ENCODE peak calls at places on chromosome 4, in six cellular contexts. E is tibial nerve, Y is uterus, U is lung, C is PC-3, H is astrocyte of the spinal cord. W is an unnamed sample.

GRCh38 chr4:16136771-16137170 is 52.9 kb upstream of the PROM1 start:
- DNase-seq in E (no peak), Y (no peak), U (no peak), C (no peak), H (no peak), W (no peak)

GRCh38 chr4:72383439-72383838 is 185.6 kb downstream of the ADAMTS3 start:
- DNase-seq in E (no peak), Y (no peak), U (no peak), C (no peak), H (no peak), W (no peak)

GRCh38 chr4:80202190-80202711 is 4.9 kb downstream of the PRDM8 start:
- DNase-seq in E (peak), Y (peak), U (peak), C (peak), H (peak), W (no peak)

GRCh38 chr4:146134761-146135160 is 40.8 kb upstream of the LSM6 start:
- DNase-seq in E (no peak), Y (no peak), U (no peak), C (no peak), H (peak), W (no peak)

GRCh38 chr4:37641352-37641751 is 44.8 kb downstream of the RELL1 start:
- DNase-seq in E (no peak), Y (no peak), U (no peak), C (no peak), H (no peak), W (no peak)

GRCh38 chr4:10085828-10086505 is 30.6 kb downstream of the WDR1 start:
- DNase-seq in E (no peak), Y (peak), U (no peak), C (no peak), H (peak), W (no peak)

GRCh38 chr4:40871695-40872250 is 122.0 kb downstream of the NSUN7 start:
- DNase-seq in E (no peak), Y (no peak), U (no peak), C (no peak), H (no peak), W (no peak)

GRCh38 chr4:159358226-159358625 is 255.3 kb downstream of the RAPGEF2 start:
- DNase-seq in E (no peak), Y (no peak), U (no peak), C (peak), H (peak), W (no peak)

GRCh38 chr4:119025916-119026661 is 109.5 kb upstream of the MYOZ2 start:
- DNase-seq in E (no peak), Y (peak), U (peak), C (peak), H (peak), W (no peak)

GRCh38 chr4:13159041-13159620 is 325.0 kb downstream of the RAB28 start:
- DNase-seq in E (no peak), Y (no peak), U (no peak), C (peak), H (no peak), W (no peak)

GRCh38 chr4:7861440-7861881 is 78.2 kb downstream of the AFAP1 start:
- DNase-seq in E (no peak), Y (no peak), U (no peak), C (peak), H (peak), W (no peak)

GRCh38 chr4:6250235-6250983 is 19.2 kb upstream of the WFS1 start:
- DNase-seq in E (no peak), Y (no peak), U (no peak), C (peak), H (peak), W (no peak)

GRCh38 chr4:169205146-169205806 is 65.5 kb downstream of the SH3RF1 start:
- DNase-seq in E (no peak), Y (no peak), U (no peak), C (no peak), H (no peak), W (no peak)

GRCh38 chr4:2558301-2558700 is 21.9 kb downstream of the FAM193A start:
- DNase-seq in E (no peak), Y (no peak), U (no peak), C (no peak), H (no peak), W (no peak)

GRCh38 chr4:24686866-24687672 is 102.7 kb upstream of the DHX15 start:
- DNase-seq in E (peak), Y (no peak), U (no peak), C (peak), H (no peak), W (no peak)

GRCh38 chr4:11507920-11508319 is 79.2 kb upstream of the HS3ST1 start:
- DNase-seq in E (no peak), Y (no peak), U (no peak), C (peak), H (no peak), W (no peak)

GRCh38 chr4:153634737-153635353 is 49.2 kb upstream of the TLR2 start:
- DNase-seq in E (no peak), Y (no peak), U (no peak), C (peak), H (peak), W (no peak)

GRCh38 chr4:151541438-151542071 is 132.6 kb downstream of the FHIP1A start:
- DNase-seq in E (no peak), Y (peak), U (no peak), C (peak), H (peak), W (no peak)

GRCh38 chr4:77376788-77377460 is 219.9 kb downstream of the CCNG2 start:
- DNase-seq in E (no peak), Y (no peak), U (no peak), C (no peak), H (no peak), W (no peak)

GRCh38 chr4:40992472-40993298 is 221.7 kb downstream of the APBB2 start:
- DNase-seq in E (no peak), Y (no peak), U (no peak), C (peak), H (peak), W (no peak)

GRCh38 chr4:109383823-109384222 is 49.8 kb upstream of the SEC24B start:
- DNase-seq in E (no peak), Y (no peak), U (no peak), C (no peak), H (no peak), W (no peak)

GRCh38 chr4:127503111-127503510 is 129.6 kb upstream of the INTU start:
- DNase-seq in E (no peak), Y (no peak), U (no peak), C (no peak), H (peak), W (no peak)

GRCh38 chr4:175386776-175387507 is 425.1 kb downstream of the GPM6A start:
- DNase-seq in E (no peak), Y (no peak), U (no peak), C (no peak), H (no peak), W (no peak)

GRCh38 chr4:126264839-126265238 is 950.1 kb downstream of the FAT4 start:
- DNase-seq in E (no peak), Y (no peak), U (no peak), C (peak), H (peak), W (no peak)

GRCh38 chr4:158768577-158769174 is at the start of gene FNIP2:
- DNase-seq in E (peak), Y (peak), U (peak), C (peak), H (peak), W (peak)

GRCh38 chr4:105594094-105595010 is 41.9 kb downstream of the ARHGEF38 start:
- DNase-seq in E (no peak), Y (no peak), U (no peak), C (peak), H (no peak), W (no peak)

GRCh38 chr4:183621875-183622274 is 37.1 kb downstream of the RWDD4 start:
- DNase-seq in E (no peak), Y (no peak), U (no peak), C (no peak), H (no peak), W (no peak)

GRCh38 chr4:8723222-8723980 is 130.8 kb downstream of the CPZ start:
- DNase-seq in E (no peak), Y (peak), U (no peak), C (no peak), H (no peak), W (no peak)

GRCh38 chr4:3389879-3390840 is 51.6 kb upstream of the HGFAC start:
- DNase-seq in E (no peak), Y (no peak), U (no peak), C (no peak), H (no peak), W (no peak)

GRCh38 chr4:90007494-90008167 is 113.0 kb downstream of the MMRN1 start:
- DNase-seq in E (no peak), Y (no peak), U (no peak), C (no peak), H (no peak), W (no peak)

GRCh38 chr4:180436366-180436765 is 1806.8 kb upstream of the TENM3 start:
- DNase-seq in E (no peak), Y (no peak), U (no peak), C (no peak), H (no peak), W (no peak)

GRCh38 chr4:180434131-180434895 is 1808.9 kb upstream of the TENM3 start:
- DNase-seq in E (no peak), Y (no peak), U (no peak), C (peak), H (no peak), W (no peak)

DNA sequence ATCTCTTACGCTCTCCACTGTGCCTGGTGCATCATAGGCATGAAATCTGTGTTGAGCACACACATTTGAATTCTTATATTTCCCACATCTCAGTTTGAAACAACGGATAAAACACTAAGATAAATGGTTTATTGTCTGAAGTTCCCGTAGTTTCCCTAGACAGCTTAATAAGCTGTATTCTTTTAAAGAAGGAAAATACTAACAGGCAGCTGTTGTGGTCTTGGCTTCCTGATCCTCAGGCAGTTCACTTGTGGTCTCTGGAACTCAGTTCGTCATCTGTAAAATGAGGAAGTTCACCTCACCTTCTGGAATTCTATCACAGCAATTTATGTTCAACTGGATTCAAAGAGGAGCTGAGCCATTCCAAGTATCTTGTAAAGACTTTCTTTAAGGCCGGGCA is 1805.6 kb upstream of the TENM3 start:
- DNase-seq in E (no peak), Y (no peak), U (no peak), C (no peak), H (no peak), W (no peak)
- H3K4me3 ChIP-seq in E (no peak), Y (no peak), U (no peak), C (no peak), H (no peak), W (no peak)

GRCh38 chr4:88822034-88822433 is 124.4 kb upstream of the NAP1L5 start:
- DNase-seq in E (no peak), Y (no peak), U (no peak), C (no peak), H (no peak), W (no peak)

GRCh38 chr4:88823058-88823919 is 125.7 kb upstream of the NAP1L5 start:
- DNase-seq in E (peak), Y (peak), U (peak), C (peak), H (peak), W (peak)

GRCh38 chr4:88817740-88818139 is 120.1 kb upstream of the NAP1L5 start:
- DNase-seq in E (no peak), Y (no peak), U (no peak), C (no peak), H (no peak), W (no peak)

GRCh38 chr4:88818650-88819470 is 121.2 kb upstream of the NAP1L5 start:
- DNase-seq in E (no peak), Y (peak), U (peak), C (peak), H (peak), W (no peak)

GRCh38 chr4:88820723-88821368 is 123.2 kb upstream of the NAP1L5 start:
- DNase-seq in E (no peak), Y (no peak), U (no peak), C (peak), H (no peak), W (no peak)
- H3K4me3 ChIP-seq in E (peak), Y (peak), U (peak), C (peak), H (peak), W (peak)

GRCh38 chr4:52658671-52659015 is 458 bp downstream of the USP46 start:
- DNase-seq in E (no peak), Y (peak), U (no peak), C (no peak), H (no peak), W (no peak)

GRCh38 chr4:52659016-52659721 is at the start of gene USP46:
- DNase-seq in E (peak), Y (peak), U (peak), C (peak), H (peak), W (peak)

GRCh38 chr4:52659722-52660261 is 691 bp upstream of the USP46 start:
- DNase-seq in E (peak), Y (peak), U (peak), C (peak), H (peak), W (peak)

GRCh38 chr4:52661966-52662705 is 3.0 kb upstream of the USP46 start:
- DNase-seq in E (no peak), Y (no peak), U (no peak), C (peak), H (no peak), W (no peak)

DNA sequence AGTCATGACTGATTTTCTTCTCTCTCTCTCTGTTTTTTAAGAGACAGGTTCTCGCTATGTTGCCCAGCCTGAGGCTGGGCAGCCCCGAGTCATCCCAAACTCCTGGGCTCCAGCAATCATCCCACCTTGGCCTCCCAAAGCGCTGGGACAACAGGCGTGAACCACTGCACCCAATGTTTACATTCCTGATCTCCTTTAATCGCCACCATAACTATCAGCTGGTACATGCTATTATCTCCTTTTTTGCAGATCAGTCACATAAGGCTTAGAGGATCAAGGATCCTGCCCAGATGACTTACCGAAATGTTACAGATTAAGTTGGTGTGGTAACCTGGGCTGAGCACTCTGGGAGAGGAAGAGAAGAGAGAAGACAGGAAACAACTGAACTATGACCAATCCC is 1.5 kb upstream of the USP46 start:
- DNase-seq in E (no peak), Y (no peak), U (no peak), C (no peak), H (no peak), W (no peak)
- H3K4me3 ChIP-seq in E (no peak), Y (no peak), U (no peak), C (peak), H (no peak), W (peak)

GRCh38 chr4:73870260-73870659 is 1.1 kb downstream of the CXCL1 start:
- DNase-seq in E (no peak), Y (no peak), U (peak), C (peak), H (no peak), W (no peak)
- H3K4me3 ChIP-seq in E (no peak), Y (no peak), U (no peak), C (peak), H (peak), W (no peak)

GRCh38 chr4:47251363-47252135 is 212.0 kb downstream of the COMMD8 start:
- DNase-seq in E (no peak), Y (no peak), U (no peak), C (no peak), H (no peak), W (no peak)
- H3K4me3 ChIP-seq in E (no peak), Y (no peak), U (no peak), C (no peak), H (no peak), W (no peak)

W was measured in thoracic aorta.